ENCODE peak calls at places on chromosomes 5 and 9, in six cellular contexts. One of them, this sample, is unnamed.

GRCh38 chr5:150122158-150122510 is 33.5 kb downstream of the PDGFRB start:
- DNase-seq in dorsolateral prefrontal cortex: no peak
- DNase-seq in AG04450: no peak
- DNase-seq in CD8-positive, alpha-beta T cell: no peak
- DNase-seq in tibial nerve: no peak
- DNase-seq in psoas muscle: no peak
- DNase-seq in this sample: no peak

GRCh38 chr5:132134384-132134783 is 60.8 kb downstream of the CSF2 start:
- DNase-seq in dorsolateral prefrontal cortex: no peak
- DNase-seq in AG04450: no peak
- DNase-seq in CD8-positive, alpha-beta T cell: no peak
- DNase-seq in tibial nerve: no peak
- DNase-seq in psoas muscle: no peak
- DNase-seq in this sample: no peak

GRCh38 chr9:82412586-82412985 is 424.0 kb downstream of the SPATA31D1 start:
- DNase-seq in dorsolateral prefrontal cortex: no peak
- DNase-seq in AG04450: no peak
- DNase-seq in CD8-positive, alpha-beta T cell: no peak
- DNase-seq in tibial nerve: no peak
- DNase-seq in psoas muscle: no peak
- DNase-seq in this sample: no peak

GRCh38 chr9:112789493-112789892 is 38.9 kb downstream of the SNX30 start:
- DNase-seq in dorsolateral prefrontal cortex: no peak
- DNase-seq in AG04450: no peak
- DNase-seq in CD8-positive, alpha-beta T cell: no peak
- DNase-seq in tibial nerve: no peak
- DNase-seq in psoas muscle: no peak
- DNase-seq in this sample: no peak

GRCh38 chr9:70021026-70021571 is 22.5 kb upstream of the MAMDC2 start:
- DNase-seq in dorsolateral prefrontal cortex: peak; percentile 51
- DNase-seq in AG04450: peak; percentile 79
- DNase-seq in CD8-positive, alpha-beta T cell: no peak
- DNase-seq in tibial nerve: no peak
- DNase-seq in psoas muscle: no peak
- DNase-seq in this sample: peak; percentile 52

GRCh38 chr9:20804476-20805253 is 120.6 kb downstream of the FOCAD start:
- DNase-seq in dorsolateral prefrontal cortex: no peak
- DNase-seq in AG04450: no peak
- DNase-seq in CD8-positive, alpha-beta T cell: no peak
- DNase-seq in tibial nerve: no peak
- DNase-seq in psoas muscle: no peak
- DNase-seq in this sample: no peak

GRCh38 chr5:126881821-126882220 is 104.9 kb downstream of the LMNB1 start:
- DNase-seq in dorsolateral prefrontal cortex: no peak
- DNase-seq in AG04450: no peak
- DNase-seq in CD8-positive, alpha-beta T cell: no peak
- DNase-seq in tibial nerve: no peak
- DNase-seq in psoas muscle: no peak
- DNase-seq in this sample: no peak

GRCh38 chr9:72808446-72808768 is 144.4 kb downstream of the ALDH1A1 start:
- DNase-seq in dorsolateral prefrontal cortex: no peak
- DNase-seq in AG04450: no peak
- DNase-seq in CD8-positive, alpha-beta T cell: no peak
- DNase-seq in tibial nerve: no peak
- DNase-seq in psoas muscle: no peak
- DNase-seq in this sample: no peak

GRCh38 chr5:37696190-37697021 is 143.4 kb downstream of the GDNF start:
- DNase-seq in dorsolateral prefrontal cortex: no peak
- DNase-seq in AG04450: no peak
- DNase-seq in CD8-positive, alpha-beta T cell: no peak
- DNase-seq in tibial nerve: no peak
- DNase-seq in psoas muscle: no peak
- DNase-seq in this sample: no peak

GRCh38 chr9:116987902-116988301 is 300.8 kb downstream of the TRIM32 start:
- DNase-seq in dorsolateral prefrontal cortex: no peak
- DNase-seq in AG04450: no peak
- DNase-seq in CD8-positive, alpha-beta T cell: no peak
- DNase-seq in tibial nerve: no peak
- DNase-seq in psoas muscle: no peak
- DNase-seq in this sample: no peak

GRCh38 chr5:98940586-98940985 is 11.8 kb upstream of the CHD1 start:
- DNase-seq in dorsolateral prefrontal cortex: no peak
- DNase-seq in AG04450: no peak
- DNase-seq in CD8-positive, alpha-beta T cell: no peak
- DNase-seq in tibial nerve: no peak
- DNase-seq in psoas muscle: no peak
- DNase-seq in this sample: no peak

GRCh38 chr9:78714591-78714990 is 417.7 kb downstream of the PSAT1 start:
- DNase-seq in dorsolateral prefrontal cortex: no peak
- DNase-seq in AG04450: no peak
- DNase-seq in CD8-positive, alpha-beta T cell: no peak
- DNase-seq in tibial nerve: no peak
- DNase-seq in psoas muscle: no peak
- DNase-seq in this sample: no peak

GRCh38 chr9:124309665-124310064 is 51.9 kb downstream of the NEK6 start:
- DNase-seq in dorsolateral prefrontal cortex: no peak
- DNase-seq in AG04450: peak; percentile 90
- DNase-seq in CD8-positive, alpha-beta T cell: no peak
- DNase-seq in tibial nerve: no peak
- DNase-seq in psoas muscle: peak; percentile 44
- DNase-seq in this sample: no peak

GRCh38 chr9:23842531-23843129 is 16.6 kb upstream of the ELAVL2 start:
- DNase-seq in dorsolateral prefrontal cortex: no peak
- DNase-seq in AG04450: no peak
- DNase-seq in CD8-positive, alpha-beta T cell: no peak
- DNase-seq in tibial nerve: no peak
- DNase-seq in psoas muscle: no peak
- DNase-seq in this sample: no peak

GRCh38 chr5:128356011-128356410 is 182.0 kb downstream of the FBN2 start:
- DNase-seq in dorsolateral prefrontal cortex: no peak
- DNase-seq in AG04450: no peak
- DNase-seq in CD8-positive, alpha-beta T cell: no peak
- DNase-seq in tibial nerve: no peak
- DNase-seq in psoas muscle: no peak
- DNase-seq in this sample: no peak

GRCh38 chr5:151675956-151676712 is 10.6 kb downstream of the SPARC start:
- DNase-seq in dorsolateral prefrontal cortex: no peak
- DNase-seq in AG04450: no peak
- DNase-seq in CD8-positive, alpha-beta T cell: no peak
- DNase-seq in tibial nerve: no peak
- DNase-seq in psoas muscle: no peak
- DNase-seq in this sample: no peak

GRCh38 chr9:111316796-111317195 is 13.2 kb downstream of the OR2K2 start:
- DNase-seq in dorsolateral prefrontal cortex: no peak
- DNase-seq in AG04450: no peak
- DNase-seq in CD8-positive, alpha-beta T cell: no peak
- DNase-seq in tibial nerve: no peak
- DNase-seq in psoas muscle: no peak
- DNase-seq in this sample: no peak

GRCh38 chr9:95635986-95636600 is 119.3 kb upstream of the PTCH1 start:
- DNase-seq in dorsolateral prefrontal cortex: no peak
- DNase-seq in AG04450: no peak
- DNase-seq in CD8-positive, alpha-beta T cell: no peak
- DNase-seq in tibial nerve: no peak
- DNase-seq in psoas muscle: no peak
- DNase-seq in this sample: no peak

GRCh38 chr5:95709967-95710650 is 21.0 kb upstream of the RHOBTB3 start:
- DNase-seq in dorsolateral prefrontal cortex: no peak
- DNase-seq in AG04450: no peak
- DNase-seq in CD8-positive, alpha-beta T cell: no peak
- DNase-seq in tibial nerve: peak; percentile 37
- DNase-seq in psoas muscle: peak; percentile 40
- DNase-seq in this sample: no peak

GRCh38 chr5:136062563-136063274 is 33.9 kb downstream of the TGFBI start:
- DNase-seq in dorsolateral prefrontal cortex: no peak
- DNase-seq in AG04450: no peak
- DNase-seq in CD8-positive, alpha-beta T cell: no peak
- DNase-seq in tibial nerve: no peak
- DNase-seq in psoas muscle: no peak
- DNase-seq in this sample: no peak

GRCh38 chr5:139747583-139748504 is 47.8 kb upstream of the PSD2 start:
- DNase-seq in dorsolateral prefrontal cortex: peak; percentile 61
- DNase-seq in AG04450: no peak
- DNase-seq in CD8-positive, alpha-beta T cell: peak; percentile 56
- DNase-seq in tibial nerve: peak; percentile 32
- DNase-seq in psoas muscle: peak; percentile 60
- DNase-seq in this sample: peak; percentile 82

GRCh38 chr5:149429839-149430721 is 51.0 kb upstream of the IL17B start:
- DNase-seq in dorsolateral prefrontal cortex: no peak
- DNase-seq in AG04450: no peak
- DNase-seq in CD8-positive, alpha-beta T cell: no peak
- DNase-seq in tibial nerve: no peak
- DNase-seq in psoas muscle: peak; percentile 58
- DNase-seq in this sample: no peak

GRCh38 chr9:93959739-93960154 is 4.6 kb upstream of the BARX1 start:
- DNase-seq in dorsolateral prefrontal cortex: no peak
- DNase-seq in AG04450: no peak
- DNase-seq in CD8-positive, alpha-beta T cell: no peak
- DNase-seq in tibial nerve: no peak
- DNase-seq in psoas muscle: no peak
- DNase-seq in this sample: no peak
- H3K27ac ChIP-seq in dorsolateral prefrontal cortex: no peak overlapping the region
- H3K27ac ChIP-seq in AG04450: no peak overlapping the region
- H3K27ac ChIP-seq in CD8-positive, alpha-beta T cell: no peak overlapping the region
- H3K27ac ChIP-seq in tibial nerve: no peak overlapping the region
- H3K27ac ChIP-seq in psoas muscle: no peak overlapping the region
- H3K27ac ChIP-seq in this sample: no peak overlapping the region

DNA sequence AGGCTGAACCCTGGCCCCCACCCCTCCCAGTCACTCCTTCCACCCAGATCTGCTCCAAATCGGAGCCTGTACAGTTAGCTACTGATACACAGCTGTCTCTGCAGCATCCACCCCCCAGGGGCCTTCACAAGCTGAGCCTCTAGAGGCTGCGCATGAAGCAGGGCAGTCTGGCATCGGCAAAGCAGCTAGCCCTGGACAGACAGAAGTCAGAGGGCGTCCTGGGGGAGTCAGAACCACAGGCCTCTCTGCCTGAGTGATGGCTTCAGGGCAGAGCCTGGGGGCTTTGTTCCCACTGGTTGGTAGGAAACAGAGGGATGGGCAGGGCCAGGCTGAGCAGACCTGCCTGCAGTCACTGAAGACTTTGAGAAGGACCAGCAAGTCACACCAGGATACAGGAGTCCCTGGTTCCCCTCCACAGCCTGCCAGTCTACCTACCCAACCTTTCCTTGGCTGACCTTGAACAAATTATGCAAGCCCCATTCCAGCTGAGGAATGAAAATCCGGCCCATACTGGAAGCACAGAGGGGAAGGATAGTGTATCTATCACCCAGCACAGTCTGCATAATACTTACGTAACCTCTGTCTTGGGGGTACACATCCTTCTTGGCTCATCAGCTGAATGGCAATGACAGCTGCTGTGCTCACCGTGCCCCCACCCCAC is 8.7 kb downstream of the VDAC1 start:
- DNase-seq in dorsolateral prefrontal cortex: no peak
- DNase-seq in AG04450: no peak
- DNase-seq in CD8-positive, alpha-beta T cell: no peak
- DNase-seq in tibial nerve: no peak
- DNase-seq in psoas muscle: peak; percentile 18
- DNase-seq in this sample: no peak
- H3K27ac ChIP-seq in dorsolateral prefrontal cortex: peak overlapping the region; percentile 60
- H3K27ac ChIP-seq in AG04450: no peak overlapping the region
- H3K27ac ChIP-seq in CD8-positive, alpha-beta T cell: no peak overlapping the region
- H3K27ac ChIP-seq in tibial nerve: peak overlapping the region; percentile 54
- H3K27ac ChIP-seq in psoas muscle: peak overlapping the region; percentile 99
- H3K27ac ChIP-seq in this sample: no peak overlapping the region

GRCh38 chr5:173296737-173297676 is 31.2 kb downstream of the STC2 start:
- DNase-seq in dorsolateral prefrontal cortex: no peak
- DNase-seq in AG04450: no peak
- DNase-seq in CD8-positive, alpha-beta T cell: no peak
- DNase-seq in tibial nerve: no peak
- DNase-seq in psoas muscle: no peak
- DNase-seq in this sample: no peak

GRCh38 chr5:173299820-173300219 is 28.4 kb downstream of the STC2 start:
- DNase-seq in dorsolateral prefrontal cortex: no peak
- DNase-seq in AG04450: no peak
- DNase-seq in CD8-positive, alpha-beta T cell: no peak
- DNase-seq in tibial nerve: no peak
- DNase-seq in psoas muscle: no peak
- DNase-seq in this sample: no peak

GRCh38 chr5:173297813-173298212 is 30.4 kb downstream of the STC2 start:
- DNase-seq in dorsolateral prefrontal cortex: no peak
- DNase-seq in AG04450: no peak
- DNase-seq in CD8-positive, alpha-beta T cell: no peak
- DNase-seq in tibial nerve: no peak
- DNase-seq in psoas muscle: no peak
- DNase-seq in this sample: no peak

GRCh38 chr5:173300389-173301047 is 27.7 kb downstream of the STC2 start:
- DNase-seq in dorsolateral prefrontal cortex: no peak
- DNase-seq in AG04450: no peak
- DNase-seq in CD8-positive, alpha-beta T cell: no peak
- DNase-seq in tibial nerve: no peak
- DNase-seq in psoas muscle: no peak
- DNase-seq in this sample: no peak

DNA sequence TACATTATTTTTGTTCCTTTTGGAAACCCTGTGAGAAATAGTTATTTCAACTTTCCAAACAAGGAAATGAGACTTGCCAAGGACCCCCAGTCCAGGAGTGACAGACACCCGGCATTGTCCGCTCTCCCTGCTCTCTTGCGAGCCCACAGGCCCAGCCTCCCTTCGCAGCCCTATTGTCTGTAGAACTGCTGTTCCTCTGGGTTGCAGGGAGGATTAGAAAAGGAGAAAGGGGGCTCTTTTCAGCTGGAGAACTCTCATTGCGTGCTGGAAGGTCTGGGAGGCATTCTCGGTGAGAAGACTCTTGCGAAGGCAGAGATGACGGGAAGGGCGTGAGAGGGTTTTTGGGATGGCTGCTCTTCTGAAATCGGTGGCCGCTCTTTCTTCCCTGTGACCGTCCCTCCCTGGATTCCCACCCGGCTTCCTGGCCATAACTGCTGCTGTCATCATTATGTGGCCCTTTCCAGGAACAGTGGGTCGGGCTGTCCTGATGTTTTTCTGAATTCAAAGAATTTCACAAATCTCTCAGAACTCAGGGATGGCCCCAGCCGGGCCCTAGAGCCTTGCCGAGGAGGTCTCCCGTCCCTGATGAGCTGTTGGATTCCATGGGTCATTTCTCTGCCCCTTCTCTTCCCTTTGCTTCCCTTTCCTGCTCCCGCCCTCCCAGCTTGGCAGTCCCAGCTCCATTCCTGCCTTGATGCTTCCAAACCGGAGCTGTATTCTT is 29.8 kb downstream of the STC2 start:
- DNase-seq in dorsolateral prefrontal cortex: no peak
- DNase-seq in AG04450: no peak
- DNase-seq in CD8-positive, alpha-beta T cell: no peak
- DNase-seq in tibial nerve: no peak
- DNase-seq in psoas muscle: no peak
- DNase-seq in this sample: no peak
- H3K27ac ChIP-seq in dorsolateral prefrontal cortex: no peak overlapping the region
- H3K27ac ChIP-seq in AG04450: no peak overlapping the region
- H3K27ac ChIP-seq in CD8-positive, alpha-beta T cell: no peak overlapping the region
- H3K27ac ChIP-seq in tibial nerve: no peak overlapping the region
- H3K27ac ChIP-seq in psoas muscle: no peak overlapping the region
- H3K27ac ChIP-seq in this sample: no peak overlapping the region

DNA sequence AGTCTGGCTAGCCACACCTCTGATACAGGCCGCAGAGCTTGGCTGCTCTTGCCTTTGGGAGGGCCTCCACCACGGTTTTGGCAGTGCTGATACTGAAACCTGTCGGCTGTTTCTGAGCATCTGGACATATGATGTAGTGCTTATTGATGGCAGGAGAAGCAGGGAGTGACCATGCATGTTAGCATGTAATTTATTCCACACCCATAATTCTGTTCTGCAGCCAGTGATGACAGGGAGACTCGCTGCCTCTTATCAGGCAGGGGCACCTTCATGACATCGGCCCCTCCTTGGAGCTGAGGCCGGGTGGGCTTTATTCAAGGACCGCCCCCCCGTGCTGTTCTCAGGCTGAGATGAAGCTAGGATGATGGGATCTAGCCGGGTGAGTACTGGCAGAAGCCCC is 49.0 kb downstream of the OLFM1 start:
- DNase-seq in dorsolateral prefrontal cortex: no peak
- DNase-seq in AG04450: no peak
- DNase-seq in CD8-positive, alpha-beta T cell: no peak
- DNase-seq in tibial nerve: no peak
- DNase-seq in psoas muscle: no peak
- DNase-seq in this sample: no peak
- H3K27ac ChIP-seq in dorsolateral prefrontal cortex: peak overlapping the region; percentile 28
- H3K27ac ChIP-seq in AG04450: no peak overlapping the region
- H3K27ac ChIP-seq in CD8-positive, alpha-beta T cell: no peak overlapping the region
- H3K27ac ChIP-seq in tibial nerve: no peak overlapping the region
- H3K27ac ChIP-seq in psoas muscle: no peak overlapping the region
- H3K27ac ChIP-seq in this sample: no peak overlapping the region